ENCODE peak calls at places on chromosomes 1 and 21, in four cellular contexts. G is naive thymus-derived CD4-positive, alpha-beta T cell; H is cardiac muscle cell; E is CD8-positive, alpha-beta memory T cell. Q is an unnamed sample.
A peak's percentile ranks its signal among the peaks of the same experiment; 100 is the strongest.

GRCh38 chr1:48202030-48202752 is 20.3 kb upstream of the SLC5A9 start:
- DNase-seq in G (peak; percentile 35), H (peak; percentile 96), E (peak; percentile 35), Q (peak; percentile 69)

GRCh38 chr1:243409284-243409683 is 153.4 kb downstream of the SDCCAG8 start:
- DNase-seq in G (no peak), H (peak; percentile 4), E (no peak), Q (no peak)

GRCh38 chr1:58338081-58338480 is 208.4 kb downstream of the OMA1 start:
- DNase-seq in G (no peak), H (no peak), E (no peak), Q (no peak)

GRCh38 chr21:35077975-35078374 is 28.9 kb upstream of the RUNX1 start:
- DNase-seq in G (no peak), H (no peak), E (no peak), Q (no peak)

GRCh38 chr1:173476197-173476663 is 905 bp upstream of the PRDX6 start:
- DNase-seq in G (no peak), H (no peak), E (no peak), Q (no peak)

GRCh38 chr1:111801071-111801850 is 45.6 kb downstream of the DDX20 start:
- DNase-seq in G (no peak), H (no peak), E (no peak), Q (peak; percentile 39)

GRCh38 chr1:20100632-20101355 is 18.5 kb downstream of the PLA2G2D start:
- DNase-seq in G (no peak), H (peak; percentile 78), E (no peak), Q (peak; percentile 84)

GRCh38 chr1:20078166-20078565 is 8.2 kb downstream of the PLA2G5 start:
- DNase-seq in G (no peak), H (no peak), E (no peak), Q (no peak)

GRCh38 chr1:33072707-33073106 is 8.2 kb upstream of the AZIN2 start:
- DNase-seq in G (no peak), H (no peak), E (no peak), Q (no peak)

GRCh38 chr1:65065535-65066378 is 82.2 kb upstream of the AK4 start:
- DNase-seq in G (no peak), H (peak; percentile 22), E (no peak), Q (peak; percentile 84)

GRCh38 chr1:153260980-153261792 is 1.7 kb downstream of the LORICRIN start:
- DNase-seq in G (no peak), H (peak; percentile 35), E (peak; percentile 7), Q (peak; percentile 29)

GRCh38 chr1:27602510-27603319 is 1.2 kb downstream of the AHDC1 start:
- DNase-seq in G (peak; percentile 35), H (no peak), E (peak; percentile 58), Q (no peak)
- H3K4me1 ChIP-seq in G (peaks cover 41% of the 10 kb centered on the region), H (peaks cover 48% of the 10 kb centered on the region), E (peaks cover 56% of the 10 kb centered on the region), Q (peaks cover 25% of the 10 kb centered on the region)

GRCh38 chr1:198620951-198621824 is 17.7 kb upstream of the PTPRC start:
- DNase-seq in G (peak; percentile 25), H (no peak), E (peak; percentile 81), Q (no peak)

GRCh38 chr1:198623920-198624647 is 14.8 kb upstream of the PTPRC start:
- DNase-seq in G (no peak), H (peak; percentile 57), E (no peak), Q (no peak)

GRCh38 chr1:198624648-198624980 is 14.2 kb upstream of the PTPRC start:
- DNase-seq in G (no peak), H (no peak), E (no peak), Q (no peak)

GRCh38 chr1:198620198-198620597 is 18.6 kb upstream of the PTPRC start:
- DNase-seq in G (no peak), H (no peak), E (no peak), Q (no peak)

DNA sequence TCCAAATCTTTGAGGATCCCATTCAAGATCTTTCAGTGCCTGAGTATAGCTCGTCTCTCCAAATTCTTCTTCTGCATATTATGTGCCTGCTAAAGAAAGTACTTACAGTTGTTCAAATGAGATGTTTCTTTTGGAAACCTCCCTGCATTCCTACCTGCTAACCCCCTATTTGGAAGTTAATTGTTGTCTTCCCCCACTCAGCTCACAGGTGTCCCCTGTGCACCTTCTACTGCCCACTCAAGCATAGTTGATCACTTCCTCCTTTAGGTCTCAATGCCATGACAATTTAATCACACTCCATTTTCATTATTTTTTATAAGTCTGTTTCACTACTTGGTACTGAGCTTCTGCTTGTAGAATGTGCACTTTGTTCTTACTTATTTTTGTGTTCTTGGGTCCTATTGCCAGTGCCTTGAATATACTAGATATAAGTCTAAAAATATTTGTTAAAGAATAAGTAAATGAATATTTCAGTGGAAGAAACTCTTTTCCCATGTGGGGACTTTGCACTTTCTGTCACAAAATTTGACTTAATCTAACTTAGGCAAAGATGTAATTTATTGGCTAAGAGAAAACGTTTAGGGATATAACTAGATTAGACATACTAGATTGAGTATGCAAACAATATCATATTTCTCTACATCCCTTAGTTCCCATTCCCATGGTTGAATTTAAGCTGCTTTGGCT is 16.2 kb upstream of the PTPRC start:
- DNase-seq in G (no peak), H (no peak), E (no peak), Q (no peak)
- H3K4me1 ChIP-seq in G (peaks cover 87% of the 10 kb centered on the region), H (no peaks in the 10 kb centered on the region), E (peaks cover 98% of the 10 kb centered on the region), Q (no peaks in the 10 kb centered on the region)

DNA sequence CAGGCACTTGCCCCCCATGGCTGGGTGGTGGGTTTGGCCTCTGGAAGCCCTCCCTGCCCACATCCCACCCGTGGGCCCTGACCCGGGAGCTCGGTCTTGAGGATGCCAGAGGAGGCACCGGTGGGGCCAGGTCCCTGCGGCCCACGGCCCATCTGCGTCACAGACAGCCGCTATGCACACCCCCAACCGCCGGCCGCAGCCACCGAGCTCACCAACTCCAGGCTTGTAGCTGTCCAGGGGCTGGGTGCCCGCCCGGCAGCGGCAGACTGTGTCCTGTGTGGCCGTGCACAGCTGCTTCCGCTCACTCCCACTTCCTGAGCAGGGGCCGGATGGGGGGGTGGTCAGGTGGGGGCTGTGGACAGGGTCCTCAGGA is 1.2 kb downstream of the TNFRSF4 start:
- DNase-seq in G (no peak), H (peak; percentile 16), E (no peak), Q (no peak)
- H3K4me1 ChIP-seq in G (peaks cover 17% of the 10 kb centered on the region), H (no peaks in the 10 kb centered on the region), E (peaks cover 40% of the 10 kb centered on the region), Q (no peaks in the 10 kb centered on the region)

GRCh38 chr21:36703123-36703522 is 4.2 kb downstream of the SIM2 start:
- DNase-seq in G (no peak), H (no peak), E (no peak), Q (no peak)
- H3K4me1 ChIP-seq in G (peaks cover 24% of the 10 kb centered on the region), H (peaks cover 14% of the 10 kb centered on the region), E (peaks cover 24% of the 10 kb centered on the region), Q (peaks cover 2% of the 10 kb centered on the region)

GRCh38 chr1:40385437-40386310 is 12.1 kb downstream of the SMAP2 start:
- DNase-seq in G (no peak), H (peak; percentile 34), E (peak; percentile 92), Q (no peak)
- H3K4me1 ChIP-seq in G (peaks cover 82% of the 10 kb centered on the region), H (peaks cover 16% of the 10 kb centered on the region), E (peaks cover 89% of the 10 kb centered on the region), Q (no peaks in the 10 kb centered on the region)

GRCh38 chr1:175179837-175180590 is 12.6 kb downstream of the KIAA0040 start:
- DNase-seq in G (no peak), H (no peak), E (no peak), Q (no peak)
- H3K4me1 ChIP-seq in G (peaks cover 37% of the 10 kb centered on the region), H (no peaks in the 10 kb centered on the region), E (peaks cover 54% of the 10 kb centered on the region), Q (no peaks in the 10 kb centered on the region)

GRCh38 chr1:161198206-161198876 is 513 bp downstream of the ADAMTS4 start:
- DNase-seq in G (no peak), H (peak; percentile 57), E (no peak), Q (peak; percentile 83)
- H3K4me1 ChIP-seq in G (peaks cover 48% of the 10 kb centered on the region), H (peaks cover 19% of the 10 kb centered on the region), E (peaks cover 53% of the 10 kb centered on the region), Q (peaks cover 24% of the 10 kb centered on the region)

GRCh38 chr1:201734776-201735175 is 94.2 kb upstream of the IPO9 start:
- DNase-seq in G (no peak), H (no peak), E (no peak), Q (no peak)
- H3K4me1 ChIP-seq in G (no peaks in the 10 kb centered on the region), H (peaks cover 84% of the 10 kb centered on the region), E (peaks cover 9% of the 10 kb centered on the region), Q (peaks cover 29% of the 10 kb centered on the region)

GRCh38 chr1:221711156-221711577 is 30.7 kb downstream of the DUSP10 start:
- DNase-seq in G (no peak), H (no peak), E (no peak), Q (no peak)

GRCh38 chr1:221712776-221713431 is 29.0 kb downstream of the DUSP10 start:
- DNase-seq in G (peak; percentile 47), H (no peak), E (peak; percentile 88), Q (no peak)

GRCh38 chr1:221714227-221715116 is 27.4 kb downstream of the DUSP10 start:
- DNase-seq in G (no peak), H (no peak), E (no peak), Q (peak; percentile 68)

GRCh38 chr1:221711642-221712041 is 30.2 kb downstream of the DUSP10 start:
- DNase-seq in G (no peak), H (no peak), E (no peak), Q (no peak)

GRCh38 chr1:221712198-221712684 is 29.6 kb downstream of the DUSP10 start:
- DNase-seq in G (no peak), H (peak; percentile 60), E (peak; percentile 75), Q (no peak)
- H3K4me1 ChIP-seq in G (peaks cover 24% of the 10 kb centered on the region), H (peaks cover 41% of the 10 kb centered on the region), E (peaks cover 64% of the 10 kb centered on the region), Q (peaks cover 8% of the 10 kb centered on the region)

Q was measured in H9.